ENCODE peak calls at places on chromosomes 3 and 15, in five cellular contexts. I is H9, A is caudate nucleus, N is fibroblast of the conjunctiva, P is T-helper 2 cell. O is an unnamed sample.

GRCh38 chr3:177055557-177056290 is 141.6 kb downstream of the TBL1XR1 start:
- DNase-seq in N (no peak), A (no peak), P (no peak), I (no peak), O (no peak)

GRCh38 chr15:58840048-58840447 is 68.9 kb downstream of the MINDY2 start:
- DNase-seq in A (no peak), P (no peak), I (no peak), N (no peak), O (no peak)

GRCh38 chr3:81874738-81875137 is 113.3 kb upstream of the GBE1 start:
- DNase-seq in N (no peak), I (no peak), P (no peak), A (no peak), O (no peak)

GRCh38 chr3:87207500-87207899 is 19.6 kb upstream of the CHMP2B start:
- DNase-seq in A (no peak), N (no peak), I (no peak), P (no peak), O (no peak)

GRCh38 chr3:134350266-134350665 is 24.0 kb downstream of the AMOTL2 start:
- DNase-seq in N (no peak), I (no peak), A (no peak), P (no peak), O (no peak)

GRCh38 chr3:170469151-170470062 is 50.7 kb downstream of the CLDN11 start:
- DNase-seq in P (no peak), N (peak), A (no peak), I (no peak), O (no peak)

GRCh38 chr3:72213296-72214064 is 428.5 kb upstream of the PROK2 start:
- DNase-seq in I (no peak), A (no peak), P (no peak), N (no peak), O (no peak)

GRCh38 chr15:87033056-87033455 is 953.4 kb downstream of the AGBL1 start:
- DNase-seq in P (no peak), N (no peak), A (no peak), I (no peak), O (no peak)

GRCh38 chr3:13427662-13428603 is 7.8 kb upstream of the NUP210 start:
- DNase-seq in N (no peak), P (no peak), I (no peak), A (no peak), O (no peak)

GRCh38 chr15:55319537-55320325 is 709 bp downstream of the PIGB start:
- DNase-seq in P (no peak), A (no peak), I (no peak), N (peak), O (no peak)

GRCh38 chr15:39248204-39248603 is 332.7 kb upstream of the THBS1 start:
- DNase-seq in N (no peak), P (no peak), I (no peak), A (no peak), O (no peak)

GRCh38 chr3:148847351-148847750 is 17.7 kb upstream of the CPA3 start:
- DNase-seq in A (no peak), I (no peak), N (no peak), P (no peak), O (no peak)

GRCh38 chr3:42847731-42848130 is 27.9 kb downstream of the CYP8B1 start:
- DNase-seq in A (no peak), I (peak), P (no peak), N (no peak), O (no peak)

GRCh38 chr3:124935264-124935663 is 713 bp upstream of the MUC13 start:
- DNase-seq in I (no peak), A (no peak), P (no peak), N (no peak), O (no peak)

GRCh38 chr15:59436774-59437472 is 1.1 kb upstream of the FAM81A start:
- DNase-seq in N (no peak), P (no peak), I (no peak), A (no peak), O (peak)